ENCODE peak calls at places on chromosomes 11 and 22, in seven cellular contexts. Z is PC-3, W is H1, E is HCT116, B is fibroblast of lung, I is neural progenitor cell, S is hepatocyte. M is an unnamed sample.

GRCh38 chr11:122491486-122491885 is 164.0 kb upstream of the UBASH3B start:
- DNase-seq in Z (no peak), W (no peak), E (no peak), B (peak; percentile 55), I (no peak), S (peak; percentile 34), M (no peak)

GRCh38 chr22:47304191-47304831 is 541.9 kb downstream of the TBC1D22A start:
- DNase-seq in Z (no peak), W (no peak), E (no peak), B (no peak), I (no peak), S (no peak), M (no peak)

GRCh38 chr11:83063073-83063754 is 8.5 kb downstream of the RAB30 start:
- DNase-seq in Z (peak; percentile 36), W (no peak), E (no peak), B (peak; percentile 83), I (no peak), S (no peak), M (no peak)

GRCh38 chr22:22349455-22349836 is 104.9 kb downstream of the VPREB1 start:
- DNase-seq in Z (no peak), W (no peak), E (no peak), B (no peak), I (no peak), S (no peak), M (no peak)

GRCh38 chr11:118885319-118885718 is 1.6 kb downstream of the CXCR5 start:
- DNase-seq in Z (no peak), W (no peak), E (no peak), B (no peak), I (no peak), S (no peak), M (no peak)

GRCh38 chr11:68342459-68343158 is 30.2 kb downstream of the LRP5 start:
- DNase-seq in Z (peak; percentile 77), W (peak; percentile 29), E (peak; percentile 69), B (peak; percentile 76), I (peak; percentile 51), S (peak; percentile 64), M (no peak)

GRCh38 chr11:70423523-70424505 is 25.5 kb downstream of the CTTN start:
- DNase-seq in Z (peak; percentile 62), W (no peak), E (no peak), B (peak; percentile 92), I (peak; percentile 23), S (no peak), M (no peak)

GRCh38 chr11:115304774-115305472 is 199.3 kb downstream of the CADM1 start:
- DNase-seq in Z (peak; percentile 6), W (no peak), E (no peak), B (peak; percentile 27), I (no peak), S (no peak), M (no peak)

GRCh38 chr11:59859695-59860094 is 6.6 kb downstream of the TCN1 start:
- DNase-seq in Z (no peak), W (no peak), E (no peak), B (no peak), I (no peak), S (no peak), M (no peak)

GRCh38 chr11:73760066-73760679 is 701 bp downstream of the RAB6A start:
- DNase-seq in Z (peak; percentile 13), W (no peak), E (no peak), B (peak; percentile 37), I (peak; percentile 55), S (peak; percentile 66), M (peak; percentile 16)

GRCh38 chr11:69889400-69890372 is 70.5 kb upstream of the FGF3 start:
- DNase-seq in Z (no peak), W (no peak), E (no peak), B (no peak), I (peak; percentile 55), S (no peak), M (no peak)

GRCh38 chr11:96215826-96216225 is 127.2 kb downstream of the MAML2 start:
- DNase-seq in Z (no peak), W (no peak), E (no peak), B (no peak), I (no peak), S (no peak), M (no peak)

GRCh38 chr22:45204751-45205623 is 35.7 kb downstream of the KIAA0930 start:
- DNase-seq in Z (no peak), W (no peak), E (no peak), B (no peak), I (no peak), S (no peak), M (no peak)
- TF ChIP-seq EZH2 in Z (no peak), W (no peak), E (no peak), B (no peak), I (no peak), S (no peak), M (no peak)

DNA sequence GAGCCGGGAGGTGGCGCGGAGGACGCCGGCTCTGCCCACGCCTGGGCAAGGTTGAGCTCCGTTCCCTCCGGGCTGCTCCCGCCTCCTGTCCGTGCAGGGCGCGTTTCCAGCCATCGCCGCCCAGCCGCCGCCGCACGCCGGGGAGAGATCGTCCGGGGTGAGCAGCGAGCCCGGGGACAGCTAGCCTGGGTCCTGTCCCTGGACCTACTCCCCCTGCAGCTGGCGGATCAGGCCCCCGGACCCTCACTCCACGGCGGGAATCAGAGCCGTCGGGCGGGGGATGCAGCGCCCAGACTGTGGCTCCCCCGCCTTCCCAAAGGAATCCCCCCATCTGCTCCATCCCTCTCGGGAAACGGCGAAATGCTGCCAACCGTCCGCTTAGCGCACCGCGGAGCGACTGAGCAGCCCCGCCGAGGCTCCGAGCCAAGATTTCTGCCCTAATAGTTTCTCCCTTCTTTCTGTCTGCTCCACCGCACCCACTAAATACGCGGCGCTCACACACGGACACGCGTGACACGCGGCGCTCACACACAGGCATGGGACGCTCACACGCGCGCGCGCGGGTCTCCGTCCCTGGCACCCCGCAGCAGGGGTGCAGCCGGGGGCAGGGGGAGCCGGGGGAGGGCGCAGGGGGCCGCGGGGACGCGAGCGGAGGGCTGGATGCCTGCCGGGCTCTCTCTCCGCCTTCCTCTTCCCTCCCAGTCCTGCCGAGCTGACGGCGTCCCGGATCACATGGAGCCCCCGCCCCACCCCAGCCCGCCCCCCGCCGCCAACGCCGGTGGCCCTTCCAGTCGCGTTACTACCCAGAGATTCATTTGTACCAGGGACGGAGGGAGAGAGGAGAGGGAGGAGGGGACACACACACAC is at the start of gene KCNJ5:
- DNase-seq in Z (peak; percentile 51), W (no peak), E (no peak), B (no peak), I (peak; percentile 72), S (peak; percentile 56), M (no peak)
- TF ChIP-seq EZH2 in Z (no peak), W (peak; percentile 60), E (no peak), B (no peak), I (peak; percentile 65), S (peak; percentile 29), M (no peak)

DNA sequence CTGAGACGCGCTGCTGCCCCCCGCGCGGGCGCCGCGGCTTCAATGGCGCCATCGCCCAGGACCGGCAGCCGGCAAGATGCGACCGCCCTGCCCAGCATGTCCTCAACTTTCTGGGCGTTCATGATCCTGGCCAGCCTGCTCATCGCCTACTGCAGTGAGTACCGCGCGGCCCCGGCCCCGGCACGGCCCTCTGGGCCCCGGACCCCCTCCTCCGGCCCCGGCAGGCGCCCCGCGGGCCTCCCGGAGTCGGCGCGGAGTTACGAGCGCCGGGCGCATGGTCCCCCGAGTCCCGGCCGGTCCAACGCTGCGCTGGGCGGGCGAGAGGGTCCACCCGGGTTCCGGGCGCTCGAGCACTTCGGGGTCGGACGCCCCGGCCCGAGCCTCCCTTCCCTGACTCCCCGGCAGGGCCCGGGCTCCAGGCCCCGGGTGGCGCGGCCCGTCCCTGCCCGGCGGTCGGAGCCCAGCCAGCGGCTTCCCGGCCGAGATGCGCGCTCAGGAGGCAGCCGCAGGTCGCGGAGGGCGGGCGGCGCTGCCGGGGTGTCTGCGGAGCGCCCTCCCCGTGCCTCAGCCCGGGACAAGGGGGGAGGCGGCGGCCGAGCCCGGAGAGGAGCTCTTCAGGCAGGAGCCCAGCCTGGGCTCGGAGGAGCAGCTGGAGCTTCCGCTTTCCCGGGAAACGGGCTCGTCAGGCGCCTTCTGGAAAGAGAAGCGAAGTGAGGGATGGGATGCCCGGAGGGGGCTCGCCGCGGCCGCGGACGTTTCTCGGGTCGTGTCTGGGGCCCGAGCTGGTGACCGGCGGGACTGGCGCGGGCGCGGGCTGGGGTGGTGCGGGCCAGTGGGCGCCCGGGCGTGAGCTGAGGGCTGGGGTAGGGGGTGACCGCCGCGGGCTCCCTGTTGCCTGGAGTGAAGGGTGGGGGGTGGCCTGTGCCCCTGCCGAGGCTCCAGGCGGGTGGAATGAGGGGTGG is 1337.8 kb downstream of the BRD1 start:
- DNase-seq in Z (no peak), W (no peak), E (no peak), B (peak; percentile 34), I (peak; percentile 64), S (peak; percentile 44), M (no peak)
- TF ChIP-seq EZH2 in Z (peak; percentile 59), W (peak; percentile 30), E (no peak), B (no peak), I (peak; percentile 54), S (peak; percentile 68), M (no peak)

DNA sequence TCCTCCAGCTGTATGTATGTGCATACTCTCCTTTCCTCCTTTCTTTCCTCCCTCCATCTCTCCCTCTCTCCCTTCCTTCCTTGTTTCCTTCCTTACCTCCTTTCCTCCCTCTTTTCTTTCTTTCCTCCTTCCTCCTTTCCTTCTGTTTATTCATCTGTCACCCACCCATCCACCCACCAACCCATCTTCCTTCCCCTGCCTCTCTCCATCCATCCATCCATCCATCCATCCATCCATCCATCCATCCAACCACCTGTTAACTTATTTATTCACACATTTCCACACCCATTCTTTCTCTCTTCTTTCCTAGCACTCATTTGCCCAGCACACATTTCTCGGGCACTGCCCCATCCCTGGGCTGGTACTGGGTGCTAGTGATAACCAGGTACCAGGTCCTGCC is 443.9 kb downstream of the MIAT start:
- DNase-seq in Z (no peak), W (no peak), E (no peak), B (no peak), I (no peak), S (no peak), M (no peak)
- TF ChIP-seq EZH2 in Z (no peak), W (no peak), E (no peak), B (no peak), I (no peak), S (no peak), M (no peak)

GRCh38 chr11:2519517-2519878 is 74.7 kb downstream of the KCNQ1 start:
- DNase-seq in Z (no peak), W (no peak), E (no peak), B (no peak), I (no peak), S (no peak), M (no peak)

GRCh38 chr11:2519879-2520735 is 75.3 kb downstream of the KCNQ1 start:
- DNase-seq in Z (no peak), W (no peak), E (no peak), B (no peak), I (peak; percentile 1), S (no peak), M (no peak)

GRCh38 chr11:2521081-2521480 is 76.3 kb downstream of the KCNQ1 start:
- DNase-seq in Z (no peak), W (no peak), E (no peak), B (no peak), I (peak; percentile 1), S (no peak), M (no peak)

GRCh38 chr11:2521681-2522630 is 77.1 kb downstream of the KCNQ1 start:
- DNase-seq in Z (no peak), W (no peak), E (no peak), B (no peak), I (peak; percentile 1), S (no peak), M (peak; percentile 2)

GRCh38 chr11:2520736-2521035 is 75.9 kb downstream of the KCNQ1 start:
- DNase-seq in Z (no peak), W (no peak), E (no peak), B (no peak), I (no peak), S (no peak), M (no peak)
- TF ChIP-seq EZH2 in Z (no peak), W (no peak), E (no peak), B (no peak), I (no peak), S (no peak), M (no peak)

M was measured in DND-41.